ENCODE peak calls at places on chromosomes 11 and 22, in four cellular contexts. K, A, Q and G are unnamed samples.
A peak's percentile ranks its signal among the peaks of the same experiment; 100 is the strongest.

GRCh38 chr22:23888615-23889401 is 5.4 kb upstream of the MIF start:
- DNase-seq in K (no peak), A (peak; percentile 15), Q (no peak), G (no peak)

GRCh38 chr22:38609371-38609770 is 39.4 kb upstream of the DMC1 start:
- DNase-seq in K (no peak), A (no peak), Q (no peak), G (no peak)

GRCh38 chr11:119148855-119149370 is at the start of gene ABCG4:
- DNase-seq in K (peak; percentile 56), A (no peak), Q (no peak), G (no peak)

GRCh38 chr11:46808804-46809431 is 37.2 kb downstream of the CKAP5 start:
- DNase-seq in K (no peak), A (peak; percentile 31), Q (no peak), G (no peak)

GRCh38 chr22:32411388-32411787 is 659 bp downstream of the RTCB start:
- DNase-seq in K (no peak), A (no peak), Q (no peak), G (no peak)

GRCh38 chr22:26476705-26477340 is 6.8 kb downstream of the HPS4 start:
- DNase-seq in K (no peak), A (no peak), Q (no peak), G (no peak)

GRCh38 chr11:116729501-116730240 is 43.1 kb downstream of the BUD13 start:
- DNase-seq in K (no peak), A (no peak), Q (no peak), G (no peak)

GRCh38 chr11:106076421-106076922 is 675 bp downstream of the KBTBD3 start:
- DNase-seq in K (no peak), A (no peak), Q (no peak), G (no peak)

GRCh38 chr11:34204396-34205279 is 99.2 kb downstream of the NAT10 start:
- DNase-seq in K (no peak), A (peak; percentile 93), Q (no peak), G (no peak)

GRCh38 chr22:39264344-39265116 is 19.7 kb upstream of the PDGFB start:
- DNase-seq in K (no peak), A (no peak), Q (peak; percentile 81), G (no peak)

GRCh38 chr11:134206185-134206584 is 17.6 kb downstream of the NCAPD3 start:
- DNase-seq in K (no peak), A (no peak), Q (no peak), G (no peak)

GRCh38 chr22:22733881-22734373 is 89.5 kb downstream of the GGTLC2 start:
- DNase-seq in K (no peak), A (no peak), Q (no peak), G (no peak)

GRCh38 chr11:17259931-17260499 is 16.5 kb upstream of the NUCB2 start:
- DNase-seq in K (no peak), A (no peak), Q (no peak), G (no peak)

GRCh38 chr22:26109686-26110315 is 59.5 kb upstream of the SEZ6L start:
- DNase-seq in K (no peak), A (no peak), Q (no peak), G (no peak)

GRCh38 chr11:105298630-105299029 is 159.1 kb upstream of the CARD18 start:
- DNase-seq in K (no peak), A (no peak), Q (no peak), G (no peak)

GRCh38 chr11:8531312-8531711 is 62.7 kb downstream of the STK33 start:
- DNase-seq in K (no peak), A (no peak), Q (no peak), G (no peak)

GRCh38 chr11:1279674-1280055 is 29.8 kb downstream of the TOLLIP start:
- DNase-seq in K (no peak), A (no peak), Q (no peak), G (no peak)

GRCh38 chr22:39277135-39277607 is 32.4 kb upstream of the PDGFB start:
- DNase-seq in K (no peak), A (no peak), Q (no peak), G (no peak)

GRCh38 chr22:21726650-21727049 is 8.9 kb downstream of the YPEL1 start:
- DNase-seq in K (peak; percentile 62), A (peak; percentile 20), Q (no peak), G (no peak)

GRCh38 chr22:46001426-46002106 is 24.6 kb upstream of the WNT7B start:
- DNase-seq in K (no peak), A (no peak), Q (no peak), G (no peak)

DNA sequence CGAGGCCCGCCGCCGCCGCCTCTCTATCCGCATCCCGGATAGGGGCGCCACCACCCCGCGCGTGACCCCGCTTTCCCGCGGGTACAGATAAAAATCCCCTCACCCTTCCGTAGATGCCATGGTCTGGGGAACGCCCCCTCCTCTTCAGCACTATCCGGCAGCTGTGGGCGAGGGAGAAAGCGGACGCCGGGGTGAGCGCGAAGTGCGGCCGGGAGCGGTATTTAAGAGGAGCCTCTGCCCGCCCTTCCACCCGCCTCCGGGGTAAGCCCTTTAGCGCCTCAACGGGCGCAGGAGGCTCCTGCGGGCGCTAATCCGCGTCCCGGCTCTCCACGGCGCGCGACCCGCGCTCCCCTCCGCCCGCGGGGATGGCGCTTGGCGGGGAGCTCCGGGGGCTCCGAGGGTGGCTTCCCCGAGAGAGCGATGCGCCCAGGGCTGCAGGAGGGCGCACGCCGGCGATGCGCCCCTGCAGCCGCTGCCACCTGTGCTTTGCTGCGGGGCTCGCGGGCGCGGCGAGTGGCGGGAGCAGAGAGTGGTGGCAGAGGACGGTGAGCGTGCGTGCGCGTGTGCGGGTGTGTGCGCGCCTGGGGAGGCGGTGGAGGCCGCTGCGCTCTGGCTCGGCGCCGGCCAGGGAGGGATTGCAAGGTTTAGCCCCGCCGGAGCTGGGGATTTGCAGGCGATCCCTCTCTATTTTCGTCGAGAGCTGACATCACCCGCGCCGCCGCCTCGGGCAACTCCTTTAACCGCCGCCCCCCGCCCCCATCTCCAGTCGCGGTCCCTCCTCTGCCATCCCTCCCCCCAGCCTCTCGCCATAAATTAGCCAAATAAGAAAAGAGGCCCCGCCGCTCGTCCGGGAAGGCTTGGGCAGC is at the start of gene SLC1A2:
- DNase-seq in K (peak; percentile 36), A (peak; percentile 19), Q (no peak), G (no peak)
- TF ChIP-seq CTCF in K (no peak), A (no peak), Q (no peak), G (no peak)

GRCh38 chr11:128564642-128565245 is 22.6 kb downstream of the ETS1 start:
- DNase-seq in K (no peak), A (no peak), Q (no peak), G (no peak)

GRCh38 chr11:128568166-128568778 is 19.1 kb downstream of the ETS1 start:
- DNase-seq in K (no peak), A (no peak), Q (no peak), G (no peak)

GRCh38 chr11:128563942-128564641 is 23.3 kb downstream of the ETS1 start:
- DNase-seq in K (no peak), A (no peak), Q (no peak), G (no peak)

GRCh38 chr11:128567130-128567529 is 20.2 kb downstream of the ETS1 start:
- DNase-seq in K (no peak), A (no peak), Q (no peak), G (no peak)

DNA sequence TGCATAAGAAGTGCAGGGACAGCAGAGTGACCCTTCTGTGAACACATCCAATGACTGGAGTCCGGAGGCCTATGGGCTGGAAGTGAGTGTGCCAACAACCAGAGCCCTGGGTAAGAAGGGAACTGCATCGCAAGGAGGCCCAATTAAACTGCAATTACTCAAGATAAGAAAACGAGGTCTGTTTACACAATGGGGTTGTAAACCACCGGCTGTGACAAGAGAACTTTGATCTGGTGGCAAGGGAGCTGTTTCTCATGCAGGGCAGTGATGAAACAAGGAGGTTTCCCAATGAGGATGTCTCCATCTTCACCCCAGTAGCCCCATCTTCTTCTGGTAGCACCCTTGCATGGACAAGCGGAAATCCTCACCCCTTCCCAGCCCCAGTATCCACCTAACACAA is 21.5 kb downstream of the ETS1 start:
- DNase-seq in K (no peak), A (no peak), Q (no peak), G (no peak)
- TF ChIP-seq CTCF in K (no peak), A (no peak), Q (no peak), G (no peak)

DNA sequence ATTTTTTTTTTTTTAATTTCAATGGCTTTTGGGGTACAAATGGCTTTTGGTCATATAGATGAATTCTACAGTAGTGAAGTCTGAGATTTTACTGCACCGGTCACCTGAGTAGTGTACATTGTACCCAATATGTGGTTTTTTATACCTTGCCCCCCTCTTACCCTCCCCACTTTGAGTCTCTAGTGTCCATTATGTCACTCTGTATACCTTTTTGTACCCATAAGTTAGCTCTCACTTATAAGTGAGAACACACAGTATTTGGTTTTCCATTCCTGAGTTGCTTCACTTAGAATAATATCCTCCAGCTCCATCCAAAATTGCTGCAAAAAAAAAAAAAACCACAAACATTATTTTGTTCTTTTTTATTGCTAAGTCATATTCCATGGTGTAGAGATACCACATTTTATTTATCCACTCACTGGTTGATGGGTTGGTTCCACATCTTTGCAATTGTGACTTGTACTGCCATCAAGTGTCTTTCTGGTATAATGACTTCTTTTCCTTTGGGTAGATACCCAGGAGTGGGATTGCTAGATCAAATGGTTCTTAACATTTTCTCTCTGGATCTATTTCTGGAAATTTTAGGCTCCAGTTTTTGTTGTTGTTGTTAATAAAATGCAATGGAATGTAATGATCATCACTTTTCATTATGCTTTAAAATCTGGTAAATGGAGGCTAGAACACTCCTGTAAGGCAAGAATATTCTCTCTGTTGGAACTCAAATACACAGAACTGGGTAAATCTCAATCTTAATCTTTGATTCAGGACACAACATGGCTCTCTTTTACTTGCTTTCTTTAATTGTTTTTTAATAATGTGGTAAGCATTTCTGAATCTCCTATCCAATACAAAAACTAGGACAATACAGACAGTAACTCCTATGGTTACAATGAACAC is 10.3 kb downstream of the NEAT1 start:
- DNase-seq in K (no peak), A (no peak), Q (no peak), G (no peak)
- TF ChIP-seq CTCF in K (peak; percentile 45), A (peak; percentile 52), Q (peak; percentile 13), G (peak; percentile 15)

GRCh38 chr11:120547871-120548681 is 36.5 kb downstream of the GRIK4 start:
- DNase-seq in K (no peak), A (peak; percentile 32), Q (peak; percentile 80), G (no peak)
- TF ChIP-seq CTCF in K (no peak), A (no peak), Q (no peak), G (no peak)

DNA sequence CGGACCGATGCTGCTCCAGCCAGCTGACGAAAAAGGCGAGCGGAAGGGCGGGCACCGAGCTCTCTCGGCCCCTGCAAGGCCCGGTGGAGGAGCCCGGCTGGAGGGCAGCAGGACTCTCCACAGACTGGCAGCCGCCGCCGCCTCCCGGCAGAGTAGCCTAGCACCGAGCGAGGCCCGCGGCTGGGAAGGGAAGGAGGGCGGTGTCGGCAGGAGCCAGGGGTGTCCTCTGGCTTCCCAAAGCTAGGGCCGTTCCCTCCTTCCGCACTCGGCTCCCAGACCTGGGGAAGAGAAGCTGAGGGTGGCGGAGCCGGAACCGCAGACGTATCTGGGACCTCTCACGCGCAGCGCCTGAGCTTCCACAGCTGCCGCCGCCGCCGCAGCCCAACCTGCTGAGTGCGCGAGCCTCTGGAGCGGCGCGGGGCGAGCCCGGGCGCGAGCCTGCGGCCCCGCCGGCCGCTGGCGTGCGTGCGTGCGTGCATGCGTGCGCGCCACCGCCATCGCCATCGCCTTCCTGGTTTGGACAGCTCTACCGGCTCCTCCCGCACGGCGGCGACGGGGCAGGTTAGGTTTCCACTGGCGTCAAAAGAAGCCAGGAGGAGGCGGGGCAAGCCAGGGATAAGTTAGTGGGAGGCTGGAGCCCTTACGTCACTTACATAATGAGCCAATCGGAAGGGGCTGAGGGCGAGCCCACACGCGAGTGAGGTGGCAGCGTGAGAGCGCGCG is at the start of gene RAB6A:
- DNase-seq in K (peak; percentile 98), A (peak; percentile 96), Q (peak; percentile 100), G (peak; percentile 99)
- TF ChIP-seq CTCF in K (peak; percentile 31), A (no peak), Q (peak; percentile 23), G (peak; percentile 19)